ENCODE peak calls at places on chromosomes 16 and 17, in six cellular contexts. H, E, D, Z, F and W are unnamed samples.

GRCh38 chr16:48284772-48285409 is 37.6 kb upstream of the ABCC11 start:
- DNase-seq in H (no peak), E (no peak), D (no peak), Z (no peak), F (no peak), W (no peak)

GRCh38 chr16:59047114-59047513 is 313.0 kb upstream of the GOT2 start:
- DNase-seq in H (no peak), E (no peak), D (peak), Z (no peak), F (no peak), W (no peak)

GRCh38 chr16:29315916-29316517 is 90.5 kb downstream of the NPIPB11 start:
- DNase-seq in H (no peak), E (peak), D (no peak), Z (no peak), F (no peak), W (no peak)

GRCh38 chr16:30554933-30555847 is 3.0 kb downstream of the ZNF764 start:
- DNase-seq in H (no peak), E (no peak), D (no peak), Z (no peak), F (no peak), W (no peak)

GRCh38 chr17:35291802-35292201 is 48.9 kb downstream of the SLFN5 start:
- DNase-seq in H (no peak), E (no peak), D (peak), Z (no peak), F (no peak), W (no peak)

GRCh38 chr17:78840530-78840779 is 159 bp downstream of the USP36 start:
- DNase-seq in H (no peak), E (no peak), D (no peak), Z (no peak), F (no peak), W (no peak)

GRCh38 chr16:30499284-30499683 is 26.7 kb downstream of the ITGAL start:
- DNase-seq in H (no peak), E (no peak), D (peak), Z (no peak), F (no peak), W (no peak)

GRCh38 chr16:23072084-23072599 is 77.1 kb downstream of the USP31 start:
- DNase-seq in H (peak), E (no peak), D (peak), Z (no peak), F (no peak), W (no peak)

GRCh38 chr16:47774661-47775060 is 313.5 kb downstream of the PHKB start:
- DNase-seq in H (no peak), E (no peak), D (no peak), Z (no peak), F (no peak), W (no peak)

GRCh38 chr17:12512712-12513355 is 152.9 kb upstream of the MYOCD start:
- DNase-seq in H (no peak), E (no peak), D (no peak), Z (no peak), F (no peak), W (no peak)

GRCh38 chr17:43356450-43356849 is 42.3 kb upstream of the ARL4D start:
- DNase-seq in H (no peak), E (no peak), D (no peak), Z (no peak), F (no peak), W (no peak)

GRCh38 chr16:24626251-24626650 is 86.9 kb downstream of the RBBP6 start:
- DNase-seq in H (no peak), E (no peak), D (no peak), Z (no peak), F (no peak), W (no peak)

GRCh38 chr17:78993241-78993956 is 13.7 kb upstream of the LGALS3BP start:
- DNase-seq in H (peak), E (peak), D (peak), Z (no peak), F (no peak), W (no peak)

GRCh38 chr17:42065201-42065600 is 14.8 kb upstream of the C17orf113 start:
- DNase-seq in H (no peak), E (no peak), D (no peak), Z (no peak), F (no peak), W (no peak)

GRCh38 chr16:77863250-77863649 is 74.9 kb downstream of the VAT1L start:
- DNase-seq in H (no peak), E (no peak), D (no peak), Z (no peak), F (no peak), W (no peak)

GRCh38 chr16:28098171-28098958 is 34.9 kb upstream of the GSG1L start:
- DNase-seq in H (no peak), E (no peak), D (no peak), Z (no peak), F (no peak), W (no peak)

GRCh38 chr17:50708050-50709000 is 611 bp upstream of the ANKRD40 start:
- DNase-seq in H (no peak), E (peak), D (peak), Z (no peak), F (no peak), W (no peak)

GRCh38 chr17:75991396-75991795 is 9.3 kb upstream of the CDK3 start:
- DNase-seq in H (no peak), E (no peak), D (no peak), Z (no peak), F (no peak), W (no peak)

GRCh38 chr16:72763927-72764628 is 283.9 kb downstream of the ZFHX3 start:
- DNase-seq in H (no peak), E (no peak), D (no peak), Z (no peak), F (no peak), W (peak)

GRCh38 chr16:12874135-12874534 is 27.3 kb upstream of the SHISA9 start:
- DNase-seq in H (no peak), E (no peak), D (peak), Z (no peak), F (no peak), W (no peak)

GRCh38 chr17:73071387-73071999 is 21.0 kb downstream of the SLC39A11 start:
- DNase-seq in H (no peak), E (no peak), D (no peak), Z (no peak), F (no peak), W (no peak)

GRCh38 chr17:67746704-67747571 is 29.2 kb downstream of the NOL11 start:
- DNase-seq in H (no peak), E (no peak), D (peak), Z (no peak), F (no peak), W (no peak)

GRCh38 chr17:16932156-16932555 is 39.8 kb downstream of the TNFRSF13B start:
- DNase-seq in H (peak), E (no peak), D (no peak), Z (no peak), F (no peak), W (no peak)